ENCODE peak calls at places on chromosomes 5 and 9, in ten cellular contexts. O, Z, W, F, A, Y, U, K, D and B are unnamed samples.

GRCh38 chr5:1747079-1747802 is 52.4 kb downstream of the MRPL36 start:
- DNase-seq in O (no peak), Z (no peak), W (no peak), F (no peak), A (no peak), Y (no peak), U (no peak), K (no peak), D (no peak), B (peak)

GRCh38 chr5:159773062-159773924 is 143.0 kb upstream of the ADRA1B start:
- DNase-seq in O (peak), Z (peak), W (peak), F (peak), A (peak), Y (peak), U (peak), K (peak), D (peak), B (peak)

GRCh38 chr5:82290908-82291307 is 12.8 kb upstream of the RPS23 start:
- DNase-seq in O (no peak), Z (no peak), W (no peak), F (no peak), A (no peak), Y (no peak), U (no peak), K (no peak), D (no peak), B (no peak)

GRCh38 chr9:86695904-86696424 is 251.3 kb downstream of the GAS1 start:
- DNase-seq in O (no peak), Z (no peak), W (peak), F (no peak), A (no peak), Y (no peak), U (no peak), K (no peak), D (no peak), B (no peak)

GRCh38 chr5:103345461-103345860 is 86.9 kb downstream of the MACIR start:
- DNase-seq in O (no peak), Z (no peak), W (no peak), F (no peak), A (no peak), Y (no peak), U (no peak), K (no peak), D (no peak), B (no peak)

GRCh38 chr5:30592833-30593232 is 600.7 kb upstream of the CDH6 start:
- DNase-seq in O (no peak), Z (no peak), W (no peak), F (no peak), A (no peak), Y (no peak), U (no peak), K (no peak), D (no peak), B (no peak)

GRCh38 chr5:7676455-7676854 is 174.5 kb downstream of the CFAP90 start:
- DNase-seq in O (no peak), Z (no peak), W (no peak), F (no peak), A (no peak), Y (no peak), U (no peak), K (no peak), D (no peak), B (no peak)

GRCh38 chr9:86308687-86309086 is 26.3 kb upstream of the ISCA1 start:
- DNase-seq in O (no peak), Z (no peak), W (no peak), F (no peak), A (no peak), Y (no peak), U (no peak), K (no peak), D (no peak), B (no peak)

GRCh38 chr5:107535849-107536248 is 134.9 kb downstream of the EFNA5 start:
- DNase-seq in O (no peak), Z (no peak), W (no peak), F (no peak), A (no peak), Y (no peak), U (no peak), K (no peak), D (no peak), B (no peak)

GRCh38 chr9:37602817-37603216 is 10.4 kb upstream of the TOMM5 start:
- DNase-seq in O (no peak), Z (peak), W (no peak), F (no peak), A (peak), Y (no peak), U (no peak), K (no peak), D (no peak), B (no peak)

GRCh38 chr5:142829821-142830220 is 59.6 kb downstream of the ARHGAP26 start:
- DNase-seq in O (no peak), Z (no peak), W (peak), F (no peak), A (peak), Y (no peak), U (no peak), K (no peak), D (peak), B (no peak)

GRCh38 chr9:24095246-24095645 is 269.2 kb upstream of the ELAVL2 start:
- DNase-seq in O (no peak), Z (no peak), W (no peak), F (no peak), A (no peak), Y (no peak), U (no peak), K (no peak), D (no peak), B (no peak)

GRCh38 chr5:141508808-141509611 is 20.1 kb downstream of the PCDHGC5 start:
- DNase-seq in O (peak), Z (no peak), W (peak), F (no peak), A (peak), Y (no peak), U (no peak), K (no peak), D (peak), B (peak)

GRCh38 chr5:81125959-81126358 is 107.2 kb upstream of the CKMT2 start:
- DNase-seq in O (no peak), Z (no peak), W (peak), F (no peak), A (no peak), Y (no peak), U (no peak), K (no peak), D (no peak), B (no peak)

GRCh38 chr9:38263534-38263933 is 129.0 kb upstream of the ALDH1B1 start:
- DNase-seq in O (no peak), Z (peak), W (peak), F (no peak), A (peak), Y (no peak), U (no peak), K (no peak), D (peak), B (no peak)

GRCh38 chr9:16030513-16031185 is 477.8 kb downstream of the CCDC171 start:
- DNase-seq in O (peak), Z (peak), W (peak), F (no peak), A (peak), Y (peak), U (no peak), K (no peak), D (peak), B (no peak)

GRCh38 chr9:110444911-110445310 is 107.2 kb upstream of the TXNDC8 start:
- DNase-seq in O (peak), Z (no peak), W (peak), F (no peak), A (no peak), Y (no peak), U (no peak), K (no peak), D (peak), B (no peak)

GRCh38 chr9:114652776-114653555 is 4.6 kb downstream of the TEX53 start:
- DNase-seq in O (no peak), Z (no peak), W (peak), F (no peak), A (peak), Y (no peak), U (no peak), K (no peak), D (peak), B (no peak)

GRCh38 chr9:88747768-88748167 is 212.8 kb downstream of the NXNL2 start:
- DNase-seq in O (no peak), Z (peak), W (peak), F (no peak), A (peak), Y (no peak), U (no peak), K (no peak), D (peak), B (no peak)

GRCh38 chr5:37840036-37840909 is at the start of gene GDNF:
- DNase-seq in O (no peak), Z (peak), W (peak), F (no peak), A (peak), Y (peak), U (no peak), K (no peak), D (peak), B (no peak)

GRCh38 chr9:136974834-136975535 is 2.3 kb upstream of the PTGDS start:
- DNase-seq in O (no peak), Z (no peak), W (no peak), F (no peak), A (peak), Y (no peak), U (no peak), K (no peak), D (peak), B (no peak)